ENCODE peak calls at places on chromosomes 13 and 19, in nine cellular contexts. W is breast epithelium, F is heart left ventricle, B is Peyer's patch, Y is transverse colon, O is ovary, N is IMR-90, H is HCT116, A is A549. V is an unnamed sample.

GRCh38 chr13:92103673-92104296 is 705.4 kb downstream of the GPC5 start:
- DNase-seq in W (no peak), F (no peak), B (no peak), Y (no peak), O (no peak), N (peak; percentile 9), H (no peak), A (no peak), V (no peak)

GRCh38 chr19:36160821-36161596 is 8.8 kb upstream of the COX7A1 start:
- DNase-seq in W (no peak), F (no peak), B (no peak), Y (no peak), O (no peak), N (no peak), H (no peak), A (no peak), V (no peak)

GRCh38 chr13:30785146-30785845 is 50.0 kb downstream of the ALOX5AP start:
- DNase-seq in W (no peak), F (no peak), B (no peak), Y (no peak), O (no peak), N (peak; percentile 15), H (no peak), A (no peak), V (no peak)

GRCh38 chr13:29935309-29935981 is 85.0 kb upstream of the UBL3 start:
- DNase-seq in W (no peak), F (peak; percentile 30), B (peak; percentile 80), Y (peak; percentile 51), O (no peak), N (no peak), H (no peak), A (no peak), V (no peak)

GRCh38 chr13:80388506-80388905 is 47.6 kb upstream of the SPRY2 start:
- DNase-seq in W (no peak), F (no peak), B (no peak), Y (no peak), O (no peak), N (no peak), H (no peak), A (no peak), V (no peak)

GRCh38 chr19:10260141-10260584 is 8.1 kb downstream of the MRPL4 start:
- DNase-seq in W (no peak), F (no peak), B (no peak), Y (no peak), O (no peak), N (no peak), H (peak; percentile 23), A (no peak), V (no peak)

GRCh38 chr13:30165791-30166190 is 141.6 kb downstream of the KATNAL1 start:
- DNase-seq in W (no peak), F (no peak), B (no peak), Y (no peak), O (no peak), N (no peak), H (no peak), A (no peak), V (no peak)

GRCh38 chr13:64709079-64709478 is 2521.1 kb downstream of the PCDH9 start:
- DNase-seq in W (no peak), F (no peak), B (no peak), Y (no peak), O (no peak), N (no peak), H (no peak), A (no peak), V (no peak)

GRCh38 chr13:97205971-97206370 is 16.2 kb upstream of the MBNL2 start:
- DNase-seq in W (no peak), F (no peak), B (no peak), Y (no peak), O (no peak), N (peak; percentile 68), H (no peak), A (peak; percentile 17), V (no peak)

GRCh38 chr13:23202383-23202782 is 21.6 kb downstream of the SGCG start:
- DNase-seq in W (no peak), F (no peak), B (no peak), Y (no peak), O (no peak), N (no peak), H (no peak), A (no peak), V (no peak)

GRCh38 chr19:13215572-13216380 is 65.6 kb downstream of the IER2 start:
- DNase-seq in W (no peak), F (no peak), B (peak; percentile 52), Y (no peak), O (no peak), N (no peak), H (no peak), A (no peak), V (no peak)

GRCh38 chr13:40547545-40548322 is 118.7 kb downstream of the FOXO1 start:
- DNase-seq in W (no peak), F (no peak), B (no peak), Y (no peak), O (no peak), N (no peak), H (no peak), A (no peak), V (no peak)

GRCh38 chr19:44856438-44857083 is 10.5 kb downstream of the NECTIN2 start:
- DNase-seq in W (no peak), F (peak; percentile 47), B (no peak), Y (no peak), O (no peak), N (no peak), H (no peak), A (no peak), V (no peak)

GRCh38 chr13:112943309-112944125 is 25.5 kb upstream of the MCF2L start:
- DNase-seq in W (no peak), F (peak; percentile 56), B (no peak), Y (peak; percentile 40), O (peak; percentile 46), N (peak; percentile 4), H (no peak), A (peak; percentile 18), V (no peak)

GRCh38 chr19:51025401-51025800 is 1.0 kb downstream of the KLK11 start:
- DNase-seq in W (no peak), F (no peak), B (no peak), Y (no peak), O (no peak), N (no peak), H (no peak), A (no peak), V (no peak)

GRCh38 chr19:51020988-51021651 is 1.6 kb upstream of the KLK10 start:
- DNase-seq in W (no peak), F (no peak), B (no peak), Y (no peak), O (no peak), N (peak; percentile 51), H (no peak), A (peak; percentile 70), V (no peak)

GRCh38 chr19:51023946-51024345 is 2.5 kb downstream of the KLK11 start:
- DNase-seq in W (no peak), F (no peak), B (no peak), Y (no peak), O (no peak), N (no peak), H (no peak), A (no peak), V (no peak)

GRCh38 chr19:51024924-51025323 is 1.5 kb downstream of the KLK11 start:
- DNase-seq in W (no peak), F (no peak), B (no peak), Y (no peak), O (no peak), N (no peak), H (no peak), A (no peak), V (no peak)

GRCh38 chr19:51022526-51022925 is 3.0 kb upstream of the KLK10 start:
- DNase-seq in W (no peak), F (no peak), B (no peak), Y (no peak), O (no peak), N (no peak), H (no peak), A (no peak), V (no peak)
- TF ChIP-seq POLR2A in W (no peak), F (no peak), B (no peak), Y (no peak), O (no peak), N (no peak), H (no peak), A (no peak), V (no peak)

DNA sequence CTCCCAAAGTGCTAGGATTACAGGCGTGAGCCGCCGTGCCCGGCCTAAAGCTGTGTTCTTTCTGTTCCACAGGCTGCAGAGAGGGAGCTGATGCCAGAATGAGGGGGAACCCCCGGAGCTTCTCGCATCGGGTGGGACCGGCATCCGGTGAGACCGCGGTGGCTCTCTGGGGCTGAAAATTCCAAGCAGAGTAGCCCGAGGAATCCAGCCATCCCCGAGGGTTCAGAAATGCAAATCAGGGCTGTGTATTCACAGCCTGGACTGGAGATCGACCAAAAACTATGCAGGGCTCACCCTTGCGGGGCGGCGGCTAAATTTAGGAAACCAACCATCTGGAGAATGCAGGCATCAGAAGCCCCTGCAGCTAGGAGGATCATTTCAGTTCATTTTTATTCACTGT is 99.2 kb downstream of the GNG7 start:
- DNase-seq in W (peak; percentile 52), F (peak; percentile 55), B (peak; percentile 15), Y (no peak), O (no peak), N (no peak), H (no peak), A (no peak), V (peak; percentile 94)
- H3K4me3 ChIP-seq in W (peak overlapping the region; percentile 64), F (peak overlapping the region; percentile 24), B (no peak overlapping the region), Y (peak overlapping the region; percentile 10), O (peak overlapping the region; percentile 38), N (no peak overlapping the region), H (no peak overlapping the region), A (no peak overlapping the region), V (no peak overlapping the region)

GRCh38 chr19:40464059-40465024 is 1.2 kb downstream of the BLVRB start:
- DNase-seq in W (peak; percentile 86), F (peak; percentile 82), B (peak; percentile 75), Y (peak; percentile 93), O (peak; percentile 86), N (peak; percentile 88), H (peak; percentile 85), A (peak; percentile 98), V (peak; percentile 97)

GRCh38 chr19:40466219-40467006 is at the start of gene SPTBN4:
- DNase-seq in W (peak; percentile 65), F (peak; percentile 30), B (peak; percentile 29), Y (peak; percentile 30), O (peak; percentile 68), N (no peak), H (no peak), A (no peak), V (peak; percentile 34)

GRCh38 chr19:40467007-40467565 is 285 bp downstream of the SPTBN4 start:
- DNase-seq in W (no peak), F (no peak), B (no peak), Y (no peak), O (peak; percentile 63), N (no peak), H (no peak), A (no peak), V (no peak)

GRCh38 chr19:40465781-40466218 is 255 bp upstream of the BLVRB start:
- DNase-seq in W (peak; percentile 100), F (peak; percentile 100), B (peak; percentile 100), Y (peak; percentile 100), O (peak; percentile 100), N (peak; percentile 99), H (peak; percentile 98), A (peak; percentile 100), V (peak; percentile 100)

GRCh38 chr19:40465025-40465780 is at the start of gene BLVRB:
- DNase-seq in W (no peak), F (no peak), B (no peak), Y (peak; percentile 63), O (no peak), N (peak; percentile 52), H (no peak), A (peak; percentile 81), V (peak; percentile 53)
- TF ChIP-seq POLR2A in W (peak; percentile 83), F (peak; percentile 28), B (peak; percentile 94), Y (peak; percentile 93), O (peak; percentile 94), N (no peak), H (no peak), A (peak; percentile 95), V (no peak)

GRCh38 chr19:38684078-38684861 is 36.8 kb downstream of the ACTN4 start:
- DNase-seq in W (no peak), F (peak; percentile 79), B (no peak), Y (peak; percentile 87), O (peak; percentile 53), N (peak; percentile 91), H (peak; percentile 93), A (peak; percentile 100), V (peak; percentile 67)
- H3K4me3 ChIP-seq in W (peak overlapping the region; percentile 17), F (no peak overlapping the region), B (no peak overlapping the region), Y (no peak overlapping the region), O (no peak overlapping the region), N (no peak overlapping the region), H (peak overlapping the region; percentile 36), A (peak overlapping the region; percentile 24), V (no peak overlapping the region)